ENCODE peak calls at places on chromosome 12, in ten cellular contexts. C is A549; N is BE2C; H is CD4-positive, alpha-beta T cell; X is activated CD8-positive, alpha-beta T cell treated with anti-CD3 and anti-CD28 coated beads for 36 hours; S is MCF 10A; O is heart left ventricle; V is GM13977; W is tibial nerve; Q is GM12878. F is an unnamed sample.

GRCh38 chr12:23950011-23950774 is 723 bp upstream of the SOX5 start:
- DNase-seq in H (no peak), X (no peak), C (no peak), S (no peak), Q (no peak), W (peak), N (no peak), O (no peak), V (no peak), F (no peak)

GRCh38 chr12:68451261-68452091 is 119.3 kb upstream of the MDM1 start:
- DNase-seq in Q (peak), C (no peak), W (peak), X (peak), S (peak), N (no peak), H (peak), V (peak), O (peak), F (peak)

GRCh38 chr12:126944684-126945083 is 1322.3 kb upstream of the TMEM132C start:
- DNase-seq in O (no peak), S (peak), Q (no peak), N (no peak), H (no peak), W (no peak), C (no peak), V (no peak), X (peak), F (no peak)

GRCh38 chr12:56635539-56636117 is 5.5 kb upstream of the BAZ2A start:
- DNase-seq in H (no peak), C (peak), X (peak), O (no peak), N (no peak), Q (no peak), V (peak), S (no peak), W (no peak), F (peak)

GRCh38 chr12:111268738-111269572 is 99.9 kb downstream of the PHETA1 start:
- DNase-seq in N (no peak), V (peak), C (no peak), W (no peak), S (peak), O (no peak), X (peak), Q (no peak), H (no peak), F (peak)

GRCh38 chr12:106021516-106021915 is 117.2 kb downstream of the NUAK1 start:
- DNase-seq in W (no peak), S (no peak), V (no peak), H (no peak), Q (no peak), N (no peak), X (no peak), C (no peak), O (no peak), F (no peak)

GRCh38 chr12:31750747-31751039 is 21.9 kb upstream of the AMN1 start:
- DNase-seq in C (peak), Q (no peak), O (no peak), N (no peak), X (no peak), V (no peak), H (no peak), S (no peak), W (no peak), F (no peak)

GRCh38 chr12:69897744-69898143 is 72.7 kb downstream of the MYRFL start:
- DNase-seq in C (no peak), H (no peak), V (no peak), W (no peak), S (peak), X (no peak), N (peak), O (peak), Q (no peak), F (no peak)

GRCh38 chr12:68358532-68359485 is 26.6 kb upstream of the MDM1 start:
- DNase-seq in V (peak), Q (peak), S (peak), C (peak), W (peak), O (peak), H (peak), N (peak), X (peak), F (peak)

GRCh38 chr12:71063087-71063486 is 94.7 kb downstream of the TSPAN8 start:
- DNase-seq in C (no peak), S (peak), W (no peak), X (no peak), N (no peak), V (no peak), Q (no peak), O (no peak), H (no peak), F (no peak)

GRCh38 chr12:132218915-132219314 is 74.7 kb downstream of the NOC4L start:
- DNase-seq in H (peak), W (no peak), S (peak), O (no peak), V (peak), N (peak), C (peak), X (peak), Q (no peak), F (peak)

GRCh38 chr12:30725739-30726138 is 29.0 kb downstream of the CAPRIN2 start:
- DNase-seq in V (no peak), W (no peak), N (no peak), H (no peak), O (no peak), X (no peak), Q (no peak), C (peak), S (peak), F (no peak)

GRCh38 chr12:40691913-40692616 is at the start of gene CNTN1:
- DNase-seq in O (no peak), X (no peak), Q (no peak), V (peak), W (peak), S (peak), C (peak), N (peak), H (no peak), F (peak)

GRCh38 chr12:45966486-45966885 is 23.9 kb downstream of the SCAF11 start:
- DNase-seq in Q (no peak), S (peak), H (no peak), W (no peak), X (no peak), V (no peak), O (no peak), C (peak), N (no peak), F (no peak)

GRCh38 chr12:89319606-89320005 is 32.7 kb downstream of the DUSP6 start:
- DNase-seq in H (no peak), W (no peak), X (no peak), O (no peak), S (no peak), N (no peak), Q (no peak), V (no peak), C (no peak), F (no peak)

GRCh38 chr12:53265783-53266182 is 2.3 kb upstream of the ESPL1 start:
- DNase-seq in H (no peak), N (no peak), Q (no peak), W (no peak), O (no peak), V (no peak), S (no peak), C (no peak), X (no peak), F (no peak)

GRCh38 chr12:6620137-6620884 is 13.1 kb upstream of the CHD4 start:
- DNase-seq in V (peak), O (peak), H (peak), Q (no peak), S (no peak), X (peak), N (no peak), W (no peak), C (no peak), F (no peak)

GRCh38 chr12:113095405-113095804 is 38.9 kb downstream of the DTX1 start:
- DNase-seq in H (no peak), Q (no peak), O (no peak), W (no peak), S (no peak), X (no peak), C (no peak), N (no peak), V (no peak), F (no peak)

GRCh38 chr12:104312654-104313053 is 9.1 kb downstream of the EID3 start:
- DNase-seq in N (no peak), S (no peak), X (no peak), O (no peak), H (no peak), W (no peak), Q (no peak), C (no peak), V (no peak), F (no peak)

GRCh38 chr12:20505056-20505455 is 136.7 kb downstream of the PDE3A start:
- DNase-seq in S (no peak), X (no peak), Q (no peak), H (no peak), C (no peak), O (no peak), V (no peak), W (no peak), N (no peak), F (no peak)

GRCh38 chr12:101322480-101322879 is 42.6 kb downstream of the UTP20 start:
- DNase-seq in O (no peak), N (no peak), W (no peak), C (no peak), H (no peak), Q (no peak), V (no peak), X (no peak), S (no peak), F (no peak)

GRCh38 chr12:70196732-70197361 is 46.4 kb upstream of the CNOT2 start:
- DNase-seq in Q (no peak), H (no peak), V (no peak), N (no peak), O (no peak), X (no peak), W (no peak), S (no peak), C (no peak), F (no peak)

GRCh38 chr12:38691164-38691563 is 214.2 kb downstream of the CPNE8 start:
- DNase-seq in V (no peak), Q (no peak), O (no peak), S (no peak), H (no peak), W (no peak), N (no peak), C (no peak), X (no peak), F (no peak)
- TF ChIP-seq CTCF in V (no peak), Q (no peak), O (no peak), S (no peak), H (no peak), W (no peak), N (no peak), C (no peak), X (no peak), F (no peak)

DNA sequence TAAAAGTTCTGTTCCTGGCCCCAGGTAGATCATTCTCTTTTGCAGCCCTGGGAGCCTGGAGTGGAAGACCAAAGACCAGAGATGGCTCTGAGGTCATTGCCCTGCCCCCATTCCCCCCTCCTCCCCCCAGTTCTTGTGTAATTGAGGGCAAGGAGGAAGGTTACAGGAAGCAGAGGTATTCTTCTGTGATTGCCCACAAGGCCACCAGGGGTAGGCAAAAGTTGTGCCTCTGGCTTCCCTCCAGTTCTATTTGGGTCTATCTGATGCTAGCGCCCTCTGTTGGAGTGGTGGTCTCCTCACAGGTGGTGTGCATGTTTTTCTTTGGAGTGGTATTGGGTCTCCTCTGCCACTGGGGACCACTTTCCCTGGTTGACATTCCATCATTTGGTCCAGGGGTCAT is 41.2 kb upstream of the CRY1 start:
- DNase-seq in O (no peak), W (no peak), N (peak), S (peak), H (no peak), C (peak), X (peak), V (no peak), Q (no peak), F (no peak)
- TF ChIP-seq CTCF in O (no peak), W (no peak), N (peak), S (no peak), H (no peak), C (no peak), X (peak), V (peak), Q (peak), F (no peak)

DNA sequence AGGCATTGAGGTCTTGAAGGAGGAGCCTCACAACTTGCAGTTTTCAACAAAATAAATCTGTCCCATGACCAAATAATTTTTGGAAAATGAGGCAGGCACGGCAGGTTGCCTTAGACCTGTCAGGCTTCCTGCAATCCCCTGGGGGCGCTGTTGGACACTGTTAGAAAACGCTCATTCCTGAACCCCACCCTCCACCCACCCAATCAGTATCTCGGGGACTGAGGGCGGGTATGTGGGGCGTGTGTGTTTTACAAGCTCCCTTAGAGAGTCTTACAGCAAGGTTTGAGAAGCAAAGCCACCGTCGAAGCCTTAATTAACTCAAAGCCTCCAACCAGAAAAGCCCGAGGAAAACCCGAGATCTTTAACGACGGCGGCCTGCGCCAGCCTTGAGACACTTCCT is 122.8 kb downstream of the GLT1D1 start:
- DNase-seq in S (no peak), C (peak), Q (no peak), O (no peak), H (no peak), N (no peak), W (no peak), X (peak), V (no peak), F (no peak)
- TF ChIP-seq CTCF in S (no peak), C (no peak), Q (no peak), O (no peak), H (no peak), N (no peak), W (no peak), X (peak), V (peak), F (peak)

DNA sequence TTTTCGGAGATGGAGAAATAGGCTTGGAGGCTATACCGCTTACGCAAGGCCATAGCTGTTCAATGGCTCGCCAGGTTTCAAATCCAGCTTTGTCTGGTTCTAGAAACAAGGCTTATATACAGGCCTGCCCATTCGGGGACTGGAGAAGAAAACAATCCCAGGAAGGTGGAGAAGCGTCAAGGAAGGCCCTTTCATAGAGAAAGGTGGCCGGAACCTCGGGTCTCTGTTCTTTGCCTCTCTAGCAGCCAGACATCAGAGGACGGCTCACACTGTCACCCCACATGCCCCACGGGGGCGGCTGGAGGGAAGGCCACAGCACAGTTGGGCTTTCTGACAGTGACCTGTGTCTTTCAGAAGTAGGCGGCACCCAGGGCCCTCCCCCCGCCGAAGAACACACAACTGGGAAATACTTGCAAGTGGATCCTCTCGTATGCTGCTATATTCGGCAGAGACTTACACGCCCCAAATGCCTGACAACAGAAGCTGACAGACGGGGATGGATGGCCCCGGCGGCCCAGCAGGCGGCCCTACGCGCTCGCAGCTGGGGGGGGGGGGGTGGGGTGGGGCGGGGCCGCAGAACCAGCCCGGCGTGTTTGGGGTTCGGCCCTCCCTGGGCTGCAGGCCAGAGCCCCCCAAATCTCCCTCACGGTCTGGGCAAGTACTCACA is 4.5 kb upstream of the SETD1B start:
- DNase-seq in N (peak), O (peak), C (peak), S (peak), V (peak), H (no peak), W (peak), X (peak), Q (no peak), F (peak)
- TF ChIP-seq CTCF in N (no peak), O (no peak), C (no peak), S (no peak), V (no peak), H (no peak), W (no peak), X (no peak), Q (peak), F (no peak)

GRCh38 chr12:65122661-65123060 is 1.6 kb upstream of the WIF1 start:
- DNase-seq in O (no peak), H (no peak), W (no peak), N (no peak), S (no peak), V (no peak), C (no peak), X (no peak), Q (no peak), F (no peak)

GRCh38 chr12:65123435-65124063 is 2.4 kb upstream of the WIF1 start:
- DNase-seq in H (no peak), C (peak), S (peak), X (peak), W (no peak), Q (peak), N (peak), V (peak), O (no peak), F (peak)

GRCh38 chr12:65125975-65126374 is 4.9 kb upstream of the WIF1 start:
- DNase-seq in N (no peak), X (no peak), V (no peak), H (no peak), W (no peak), Q (no peak), C (no peak), O (no peak), S (no peak), F (no peak)

GRCh38 chr12:65126482-65126881 is 5.4 kb upstream of the WIF1 start:
- DNase-seq in Q (no peak), X (no peak), H (no peak), C (no peak), N (no peak), W (no peak), O (no peak), V (no peak), S (no peak), F (no peak)

GRCh38 chr12:65125247-65125646 is 4.1 kb upstream of the WIF1 start:
- DNase-seq in V (no peak), H (no peak), S (no peak), Q (no peak), N (no peak), W (no peak), X (no peak), C (no peak), O (no peak), F (no peak)
- TF ChIP-seq CTCF in V (no peak), H (no peak), S (no peak), Q (no peak), N (no peak), W (no peak), X (no peak), C (no peak), O (no peak), F (no peak)

GRCh38 chr12:51265024-51265423 is 5.2 kb downstream of the SMAGP start:
- DNase-seq in V (no peak), W (no peak), Q (peak), N (no peak), X (no peak), O (no peak), H (no peak), S (no peak), C (no peak), F (no peak)

GRCh38 chr12:51270067-51270846 is at the start of gene SMAGP:
- DNase-seq in V (peak), O (peak), H (peak), X (peak), W (peak), C (peak), Q (no peak), S (peak), N (peak), F (peak)

GRCh38 chr12:51264297-51264696 is 5.9 kb downstream of the SMAGP start:
- DNase-seq in S (no peak), C (no peak), Q (no peak), X (no peak), W (no peak), H (no peak), O (no peak), N (no peak), V (no peak), F (no peak)

GRCh38 chr12:51270847-51271518 is 768 bp upstream of the SMAGP start:
- DNase-seq in X (no peak), O (no peak), S (peak), N (no peak), H (no peak), W (no peak), V (no peak), Q (no peak), C (peak), F (no peak)

DNA sequence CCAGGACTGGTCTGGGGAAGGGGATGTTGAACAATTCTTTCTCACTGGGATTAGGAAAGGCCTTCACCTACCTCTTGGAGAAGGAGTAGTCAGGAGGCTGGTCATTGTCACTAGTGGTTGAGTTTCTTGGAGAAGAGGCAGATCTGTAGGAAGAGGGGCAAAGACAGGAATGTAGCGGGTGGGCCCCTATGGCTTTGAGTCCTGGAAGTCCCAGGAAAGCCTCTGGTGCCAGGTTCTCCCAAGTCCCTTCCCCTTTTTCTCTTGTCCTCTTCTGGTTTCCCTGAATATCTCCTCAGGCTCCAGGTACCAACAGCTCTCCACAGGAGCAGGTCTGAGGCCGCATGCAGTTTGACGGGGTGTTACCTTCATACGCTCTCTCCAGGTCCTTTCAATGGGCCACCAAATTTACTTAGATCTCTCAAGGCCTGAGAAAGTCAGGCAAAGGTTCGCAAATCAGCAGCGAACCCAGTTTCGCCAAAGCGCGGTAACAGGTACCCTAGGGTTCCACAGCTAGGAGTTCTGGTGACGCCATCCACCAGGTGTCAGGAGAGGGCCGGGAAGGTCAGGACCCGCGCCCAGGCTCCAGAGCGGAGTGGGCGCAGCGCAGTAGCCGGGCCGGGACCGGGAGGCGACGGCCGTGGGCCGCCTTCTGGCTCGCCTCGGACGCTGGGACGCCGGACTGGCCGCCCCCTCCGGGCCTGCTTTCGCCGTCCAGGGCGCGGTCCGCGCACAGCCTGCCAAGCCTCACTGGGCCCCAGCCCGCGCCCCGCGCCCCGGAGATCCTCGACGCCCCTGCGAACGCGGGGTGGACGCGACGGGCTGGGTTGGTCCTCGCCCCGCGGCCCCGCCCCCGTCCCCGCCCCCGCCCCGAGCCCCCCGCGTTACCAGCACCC is 795 bp downstream of the SMAGP start:
- DNase-seq in N (peak), W (peak), H (peak), C (peak), V (peak), S (peak), O (peak), X (peak), Q (no peak), F (peak)
- TF ChIP-seq CTCF in N (peak), W (peak), H (peak), C (peak), V (peak), S (peak), O (peak), X (peak), Q (peak), F (peak)